ENCODE peak calls at places on chromosomes 11 and 22, in nine cellular contexts. K is stimulated activated CD4-positive, alpha-beta T cell treated with anti-CD3 and anti-CD28 coated beads, Interleukin-4, amount 100 ng/mL, for 24 hours; J is left kidney; A is neuronal stem cell; D is HFF-Myc; Z is AG20443; N is ELF-1; E is RPMI7951; Q is fibroblast of pulmonary artery. M is an unnamed sample.

GRCh38 chr22:29503811-29504372 is 23.9 kb downstream of the NEFH start:
- DNase-seq in K (no peak), J (peak; percentile 34), A (no peak), D (peak; percentile 37), Z (peak; percentile 84), N (no peak), E (peak; percentile 75), Q (peak; percentile 83), M (peak; percentile 67)

GRCh38 chr22:42172385-42173172 is 42.0 kb upstream of the CYP2D6 start:
- DNase-seq in K (no peak), J (peak; percentile 37), A (no peak), D (no peak), Z (no peak), N (peak; percentile 23), E (no peak), Q (no peak), M (peak; percentile 52)

GRCh38 chr11:110526323-110526722 is 96.6 kb downstream of the FDX1 start:
- DNase-seq in K (no peak), J (no peak), A (no peak), D (no peak), Z (no peak), N (no peak), E (no peak), Q (no peak), M (no peak)

GRCh38 chr11:12592283-12592682 is 81.9 kb upstream of the TEAD1 start:
- DNase-seq in K (no peak), J (no peak), A (no peak), D (no peak), Z (no peak), N (no peak), E (peak; percentile 19), Q (no peak), M (no peak)

GRCh38 chr22:27456696-27457503 is 344.7 kb downstream of the MN1 start:
- DNase-seq in K (no peak), J (no peak), A (no peak), D (peak; percentile 53), Z (peak; percentile 73), N (no peak), E (peak; percentile 84), Q (peak; percentile 83), M (peak; percentile 95)

GRCh38 chr11:120667281-120667680 is 155.7 kb downstream of the GRIK4 start:
- DNase-seq in K (no peak), J (peak; percentile 85), A (no peak), D (no peak), Z (peak; percentile 47), N (no peak), E (peak; percentile 10), Q (peak; percentile 16), M (no peak)

GRCh38 chr22:26398741-26399153 is 30.3 kb upstream of the ASPHD2 start:
- DNase-seq in K (peak; percentile 63), J (peak; percentile 64), A (peak; percentile 46), D (peak; percentile 32), Z (peak; percentile 89), N (peak; percentile 64), E (peak; percentile 64), Q (peak; percentile 86), M (peak; percentile 68)

GRCh38 chr11:117210620-117211019 is 11.4 kb downstream of the TAGLN start:
- DNase-seq in K (no peak), J (no peak), A (no peak), D (no peak), Z (no peak), N (no peak), E (no peak), Q (peak; percentile 14), M (no peak)

GRCh38 chr22:50185384-50186087 is at the start of gene TRABD:
- DNase-seq in K (peak; percentile 88), J (peak; percentile 96), A (peak; percentile 81), D (peak; percentile 51), Z (peak; percentile 98), N (peak; percentile 70), E (peak; percentile 82), Q (peak; percentile 89), M (peak; percentile 83)

GRCh38 chr22:30441088-30441487 is 15.5 kb downstream of the MTFP1 start:
- DNase-seq in K (no peak), J (no peak), A (no peak), D (no peak), Z (no peak), N (no peak), E (no peak), Q (no peak), M (no peak)

GRCh38 chr11:45444796-45445195 is 158.7 kb upstream of the SYT13 start:
- DNase-seq in K (no peak), J (no peak), A (no peak), D (no peak), Z (no peak), N (peak; percentile 48), E (peak; percentile 24), Q (no peak), M (no peak)

GRCh38 chr11:73308963-73309960 is 1.2 kb downstream of the ARHGEF17 start:
- DNase-seq in K (no peak), J (peak; percentile 92), A (peak; percentile 78), D (peak; percentile 75), Z (peak; percentile 96), N (peak; percentile 96), E (peak; percentile 98), Q (peak; percentile 97), M (peak; percentile 95)

GRCh38 chr11:97751405-97751804 is 1269.3 kb upstream of the CNTN5 start:
- DNase-seq in K (no peak), J (no peak), A (no peak), D (no peak), Z (no peak), N (no peak), E (no peak), Q (no peak), M (no peak)

GRCh38 chr22:21876486-21877176 is 9.2 kb upstream of the MAPK1 start:
- DNase-seq in K (peak; percentile 56), J (no peak), A (no peak), D (no peak), Z (peak; percentile 25), N (no peak), E (no peak), Q (peak; percentile 75), M (no peak)

GRCh38 chr11:111454561-111455192 is 57.5 kb downstream of the BTG4 start:
- DNase-seq in K (peak; percentile 55), J (peak; percentile 77), A (peak; percentile 47), D (no peak), Z (peak; percentile 91), N (peak; percentile 69), E (peak; percentile 44), Q (peak; percentile 60), M (peak; percentile 58)

GRCh38 chr11:33044281-33044680 is 4.9 kb downstream of the TCP11L1 start:
- DNase-seq in K (no peak), J (no peak), A (no peak), D (no peak), Z (no peak), N (no peak), E (peak; percentile 67), Q (no peak), M (no peak)

GRCh38 chr11:116686891-116687290 is 85.9 kb downstream of the BUD13 start:
- DNase-seq in K (no peak), J (no peak), A (no peak), D (no peak), Z (peak; percentile 3), N (no peak), E (no peak), Q (no peak), M (no peak)

GRCh38 chr11:67558084-67558772 is 25.4 kb upstream of the GSTP1 start:
- DNase-seq in K (no peak), J (peak; percentile 38), A (no peak), D (no peak), Z (peak; percentile 35), N (no peak), E (no peak), Q (peak; percentile 34), M (no peak)

GRCh38 chr11:96307748-96308133 is 35.3 kb downstream of the MAML2 start:
- DNase-seq in K (no peak), J (no peak), A (no peak), D (peak; percentile 91), Z (peak; percentile 52), N (no peak), E (peak; percentile 94), Q (peak; percentile 90), M (peak; percentile 94)

GRCh38 chr11:128511712-128512111 is 75.6 kb downstream of the ETS1 start:
- DNase-seq in K (no peak), J (no peak), A (no peak), D (no peak), Z (no peak), N (no peak), E (no peak), Q (no peak), M (no peak)

GRCh38 chr22:31093090-31093850 is 12.2 kb downstream of the SMTN start:
- DNase-seq in K (no peak), J (peak; percentile 42), A (no peak), D (no peak), Z (no peak), N (no peak), E (no peak), Q (no peak), M (no peak)

GRCh38 chr11:93585758-93586157 is 42.6 kb upstream of the SMCO4 start:
- DNase-seq in K (no peak), J (no peak), A (no peak), D (no peak), Z (peak; percentile 93), N (no peak), E (peak; percentile 45), Q (peak; percentile 66), M (peak; percentile 74)

GRCh38 chr11:60985991-60986915 is 14.8 kb downstream of the CD6 start:
- DNase-seq in K (peak; percentile 93), J (no peak), A (no peak), D (no peak), Z (no peak), N (no peak), E (peak; percentile 34), Q (peak; percentile 33), M (peak; percentile 15)

GRCh38 chr22:32617271-32617670 is 142.7 kb downstream of the FBXO7 start:
- DNase-seq in K (no peak), J (no peak), A (no peak), D (no peak), Z (peak; percentile 76), N (no peak), E (peak; percentile 60), Q (no peak), M (no peak)

GRCh38 chr11:85076535-85077330 is 550.4 kb downstream of the DLG2 start:
- DNase-seq in K (no peak), J (peak; percentile 45), A (no peak), D (no peak), Z (peak; percentile 38), N (no peak), E (no peak), Q (peak; percentile 2), M (no peak)

GRCh38 chr22:30318773-30319419 is 7.8 kb downstream of the TBC1D10A start:
- DNase-seq in K (no peak), J (no peak), A (no peak), D (no peak), Z (no peak), N (no peak), E (peak; percentile 39), Q (no peak), M (no peak)

GRCh38 chr22:22728382-22728781 is 84.0 kb downstream of the GGTLC2 start:
- DNase-seq in K (no peak), J (no peak), A (no peak), D (no peak), Z (no peak), N (no peak), E (no peak), Q (no peak), M (no peak)

GRCh38 chr22:17418890-17419324 is 49.6 kb downstream of the CECR2 start:
- DNase-seq in K (no peak), J (no peak), A (no peak), D (no peak), Z (no peak), N (peak; percentile 43), E (no peak), Q (no peak), M (no peak)

GRCh38 chr11:86228967-86229330 is 15.6 kb upstream of the EED start:
- DNase-seq in K (peak; percentile 71), J (no peak), A (no peak), D (no peak), Z (no peak), N (no peak), E (no peak), Q (no peak), M (peak; percentile 15)

GRCh38 chr22:30287626-30288413 is 1.5 kb downstream of the CASTOR1 start:
- DNase-seq in K (peak; percentile 91), J (peak; percentile 92), A (peak; percentile 80), D (no peak), Z (peak; percentile 91), N (peak; percentile 98), E (peak; percentile 90), Q (peak; percentile 95), M (peak; percentile 86)

GRCh38 chr22:27183474-27183873 is 526.1 kb downstream of the MIAT start:
- DNase-seq in K (no peak), J (no peak), A (no peak), D (no peak), Z (no peak), N (no peak), E (no peak), Q (no peak), M (no peak)

M was measured in LHCN-M2.